ENCODE peak calls at places on chromosomes 3 and 15, in seven cellular contexts. F is HL-60, X is Caki2, N is tibial artery, S is GM23338, D is T-helper 17 cell, E is suprapubic skin. Q is an unnamed sample.

GRCh38 chr3:71498053-71498452 is 85.5 kb downstream of the FOXP1 start:
- DNase-seq in F (no peak), X (no peak), N (no peak), S (peak), D (no peak), E (no peak), Q (no peak)

GRCh38 chr3:65153850-65154512 is 466.2 kb upstream of the ADAMTS9 start:
- DNase-seq in F (no peak), X (no peak), N (no peak), S (peak), D (no peak), E (no peak), Q (no peak)

GRCh38 chr3:60303160-60303559 is 948.1 kb downstream of the FHIT start:
- DNase-seq in F (no peak), X (no peak), N (no peak), S (no peak), D (no peak), E (no peak), Q (no peak)

GRCh38 chr3:105705011-105705410 is 163.8 kb downstream of the CBLB start:
- DNase-seq in F (no peak), X (no peak), N (no peak), S (no peak), D (no peak), E (no peak), Q (no peak)

GRCh38 chr15:47484119-47484518 is 233.2 kb upstream of the SEMA6D start:
- DNase-seq in F (peak), X (no peak), N (no peak), S (peak), D (no peak), E (no peak), Q (no peak)

GRCh38 chr3:188183452-188183851 is 29.5 kb downstream of the LPP start:
- DNase-seq in F (no peak), X (no peak), N (no peak), S (no peak), D (no peak), E (no peak), Q (no peak)

GRCh38 chr15:84402856-84403608 is 167.5 kb downstream of the GOLGA6L4 start:
- DNase-seq in F (no peak), X (no peak), N (no peak), S (no peak), D (no peak), E (peak), Q (no peak)

GRCh38 chr3:105353485-105354161 is 13.1 kb upstream of the ALCAM start:
- DNase-seq in F (no peak), X (no peak), N (peak), S (peak), D (no peak), E (peak), Q (no peak)

GRCh38 chr3:28348286-28348636 is 260 bp upstream of the ZCWPW2 start:
- DNase-seq in F (no peak), X (no peak), N (peak), S (no peak), D (no peak), E (peak), Q (no peak)

GRCh38 chr15:78904599-78905358 is 32.1 kb downstream of the MORF4L1 start:
- DNase-seq in F (no peak), X (no peak), N (no peak), S (no peak), D (no peak), E (no peak), Q (no peak)

GRCh38 chr3:153958635-153959320 is 162.4 kb upstream of the ARHGEF26 start:
- DNase-seq in F (no peak), X (no peak), N (no peak), S (no peak), D (no peak), E (no peak), Q (no peak)

GRCh38 chr3:15535757-15536156 is 14.3 kb upstream of the COLQ start:
- DNase-seq in F (no peak), X (no peak), N (no peak), S (no peak), D (no peak), E (no peak), Q (no peak)

GRCh38 chr3:130548356-130548755 is 31.4 kb downstream of the COL6A6 start:
- DNase-seq in F (no peak), X (no peak), N (no peak), S (no peak), D (no peak), E (no peak), Q (no peak)

GRCh38 chr15:51889486-51889885 is 60.0 kb downstream of the TMOD3 start:
- DNase-seq in F (no peak), X (no peak), N (no peak), S (no peak), D (no peak), E (no peak), Q (no peak)

GRCh38 chr15:88834211-88834812 is 31.1 kb downstream of the ACAN start:
- DNase-seq in F (no peak), X (no peak), N (peak), S (peak), D (peak), E (no peak), Q (no peak)

GRCh38 chr3:100032262-100032661 is 82.0 kb downstream of the FILIP1L start:
- DNase-seq in F (no peak), X (no peak), N (no peak), S (no peak), D (no peak), E (no peak), Q (no peak)

GRCh38 chr3:194985031-194985578 is 285.9 kb downstream of the XXYLT1 start:
- DNase-seq in F (peak), X (no peak), N (peak), S (peak), D (no peak), E (peak), Q (no peak)

GRCh38 chr15:25508369-25509002 is 69.7 kb upstream of the UBE3A start:
- DNase-seq in F (no peak), X (peak), N (no peak), S (peak), D (no peak), E (no peak), Q (no peak)

GRCh38 chr3:123936400-123936799 is 24.6 kb downstream of the CCDC14 start:
- DNase-seq in F (no peak), X (no peak), N (no peak), S (no peak), D (no peak), E (no peak), Q (no peak)

GRCh38 chr3:126970101-126970500 is 12.8 kb upstream of the PLXNA1 start:
- DNase-seq in F (no peak), X (no peak), N (no peak), S (no peak), D (no peak), E (no peak), Q (no peak)

GRCh38 chr3:21117397-21117796 is 633.6 kb downstream of the ZNF385D start:
- DNase-seq in F (no peak), X (no peak), N (no peak), S (no peak), D (no peak), E (no peak), Q (no peak)

GRCh38 chr3:183222631-183223030 is 30.4 kb upstream of the B3GNT5 start:
- DNase-seq in F (no peak), X (no peak), N (no peak), S (no peak), D (no peak), E (no peak), Q (no peak)

GRCh38 chr3:149605902-149606301 is 51.9 kb downstream of the WWTR1 start:
- DNase-seq in F (no peak), X (no peak), N (no peak), S (no peak), D (no peak), E (no peak), Q (no peak)

GRCh38 chr3:72177075-72178050 is 392.4 kb upstream of the PROK2 start:
- DNase-seq in F (peak), X (no peak), N (peak), S (no peak), D (no peak), E (no peak), Q (no peak)

GRCh38 chr15:70741677-70742293 is 21.6 kb downstream of the UACA start:
- DNase-seq in F (peak), X (no peak), N (no peak), S (no peak), D (no peak), E (no peak), Q (no peak)

GRCh38 chr15:36605626-36606263 is 26.3 kb downstream of the CDIN1 start:
- DNase-seq in F (no peak), X (no peak), N (no peak), S (no peak), D (no peak), E (no peak), Q (no peak)

GRCh38 chr3:38110314-38111050 is 26.4 kb downstream of the ACAA1 start:
- DNase-seq in F (no peak), X (no peak), N (peak), S (no peak), D (no peak), E (peak), Q (no peak)

GRCh38 chr3:107845355-107846281 is 245.2 kb downstream of the CD47 start:
- DNase-seq in F (no peak), X (no peak), N (no peak), S (no peak), D (no peak), E (no peak), Q (no peak)

GRCh38 chr3:24510030-24510648 is 15.5 kb upstream of the THRB start:
- DNase-seq in F (no peak), X (no peak), N (no peak), S (no peak), D (no peak), E (no peak), Q (no peak)

GRCh38 chr3:190356246-190356645 is 31.7 kb upstream of the CLDN16 start:
- DNase-seq in F (no peak), X (no peak), N (no peak), S (no peak), D (no peak), E (no peak), Q (no peak)

GRCh38 chr3:184380210-184380626 is 364 bp downstream of the CHRD start:
- DNase-seq in F (no peak), X (no peak), N (peak), S (peak), D (no peak), E (no peak), Q (no peak)

GRCh38 chr3:192413461-192413860 is 313.9 kb downstream of the FGF12 start:
- DNase-seq in F (no peak), X (peak), N (no peak), S (no peak), D (no peak), E (no peak), Q (no peak)

GRCh38 chr15:62573856-62574255 is 408.8 kb upstream of the C2CD4B start:
- DNase-seq in F (no peak), X (no peak), N (no peak), S (no peak), D (no peak), E (no peak), Q (no peak)

GRCh38 chr3:11718582-11719405 is 75.1 kb upstream of the VGLL4 start:
- DNase-seq in F (no peak), X (peak), N (peak), S (peak), D (peak), E (peak), Q (no peak)

GRCh38 chr15:48421362-48421761 is 90.1 kb downstream of the DUT start:
- DNase-seq in F (no peak), X (no peak), N (no peak), S (peak), D (no peak), E (no peak), Q (no peak)

GRCh38 chr3:73624363-73625123 is at the start of gene PDZRN3:
- DNase-seq in F (no peak), X (peak), N (peak), S (peak), D (no peak), E (no peak), Q (no peak)

GRCh38 chr3:122030381-122031122 is 8.5 kb upstream of the ILDR1 start:
- DNase-seq in F (no peak), X (no peak), N (no peak), S (no peak), D (no peak), E (no peak), Q (no peak)

GRCh38 chr3:13420051-13420816 is at the start of gene NUP210:
- DNase-seq in F (peak), X (peak), N (no peak), S (peak), D (peak), E (no peak), Q (no peak)

GRCh38 chr15:65738649-65739048 is 53.4 kb downstream of the DENND4A start:
- DNase-seq in F (no peak), X (no peak), N (no peak), S (no peak), D (no peak), E (no peak), Q (no peak)

GRCh38 chr3:46107682-46108081 is 80.4 kb upstream of the XCR1 start:
- DNase-seq in F (no peak), X (no peak), N (no peak), S (no peak), D (no peak), E (no peak), Q (no peak)

Q was measured in kidney epithelial cell.